ENCODE peak calls at places on chromosomes 1 and 21, in five cellular contexts. One of them, this sample, is unnamed.

GRCh38 chr1:206460846-206461426 is 9.3 kb upstream of the IKBKE start:
- DNase-seq in HepG2: no peak
- DNase-seq in HCT116: no peak
- DNase-seq in K562: no peak
- DNase-seq in H1: no peak
- DNase-seq in this sample: no peak

GRCh38 chr21:41536076-41536826 is 28.3 kb upstream of the TMPRSS2 start:
- DNase-seq in HepG2: no peak
- DNase-seq in HCT116: no peak
- DNase-seq in K562: no peak
- DNase-seq in H1: no peak
- DNase-seq in this sample: no peak

GRCh38 chr1:151416231-151416630 is 16.9 kb downstream of the PSMB4 start:
- DNase-seq in HepG2: no peak
- DNase-seq in HCT116: no peak
- DNase-seq in K562: no peak
- DNase-seq in H1: no peak
- DNase-seq in this sample: no peak

GRCh38 chr1:229557214-229557850 is 1.2 kb downstream of the ABCB10 start:
- DNase-seq in HepG2: peak
- DNase-seq in HCT116: no peak
- DNase-seq in K562: no peak
- DNase-seq in H1: no peak
- DNase-seq in this sample: no peak

GRCh38 chr1:62508187-62508758 is 71.4 kb downstream of the USP1 start:
- DNase-seq in HepG2: peak
- DNase-seq in HCT116: peak
- DNase-seq in K562: no peak
- DNase-seq in H1: no peak
- DNase-seq in this sample: no peak

GRCh38 chr1:23004112-23004511 is 11.5 kb downstream of the TEX46 start:
- DNase-seq in HepG2: no peak
- DNase-seq in HCT116: no peak
- DNase-seq in K562: no peak
- DNase-seq in H1: no peak
- DNase-seq in this sample: no peak

GRCh38 chr1:214989341-214989740 is 93.2 kb upstream of the KCNK2 start:
- DNase-seq in HepG2: no peak
- DNase-seq in HCT116: no peak
- DNase-seq in K562: no peak
- DNase-seq in H1: no peak
- DNase-seq in this sample: no peak

GRCh38 chr1:91015794-91016550 is 5.9 kb downstream of the ZNF644 start:
- DNase-seq in HepG2: peak
- DNase-seq in HCT116: no peak
- DNase-seq in K562: no peak
- DNase-seq in H1: no peak
- DNase-seq in this sample: no peak

GRCh38 chr1:204885288-204885711 is 14.6 kb downstream of the NFASC start:
- DNase-seq in HepG2: peak
- DNase-seq in HCT116: no peak
- DNase-seq in K562: no peak
- DNase-seq in H1: no peak
- DNase-seq in this sample: no peak

GRCh38 chr1:64129708-64130107 is 73.7 kb upstream of the UBE2U start:
- DNase-seq in HepG2: no peak
- DNase-seq in HCT116: no peak
- DNase-seq in K562: no peak
- DNase-seq in H1: no peak
- DNase-seq in this sample: no peak

GRCh38 chr1:19013826-19014548 is 57.5 kb upstream of the IFFO2 start:
- DNase-seq in HepG2: peak
- DNase-seq in HCT116: no peak
- DNase-seq in K562: no peak
- DNase-seq in H1: no peak
- DNase-seq in this sample: no peak
- TF ChIP-seq ATF3 in HepG2: peak
- TF ChIP-seq ATF3 in HCT116: no peak
- TF ChIP-seq ATF3 in K562: no peak
- TF ChIP-seq ATF3 in H1: no peak
- TF ChIP-seq ATF3 in this sample: no peak

DNA sequence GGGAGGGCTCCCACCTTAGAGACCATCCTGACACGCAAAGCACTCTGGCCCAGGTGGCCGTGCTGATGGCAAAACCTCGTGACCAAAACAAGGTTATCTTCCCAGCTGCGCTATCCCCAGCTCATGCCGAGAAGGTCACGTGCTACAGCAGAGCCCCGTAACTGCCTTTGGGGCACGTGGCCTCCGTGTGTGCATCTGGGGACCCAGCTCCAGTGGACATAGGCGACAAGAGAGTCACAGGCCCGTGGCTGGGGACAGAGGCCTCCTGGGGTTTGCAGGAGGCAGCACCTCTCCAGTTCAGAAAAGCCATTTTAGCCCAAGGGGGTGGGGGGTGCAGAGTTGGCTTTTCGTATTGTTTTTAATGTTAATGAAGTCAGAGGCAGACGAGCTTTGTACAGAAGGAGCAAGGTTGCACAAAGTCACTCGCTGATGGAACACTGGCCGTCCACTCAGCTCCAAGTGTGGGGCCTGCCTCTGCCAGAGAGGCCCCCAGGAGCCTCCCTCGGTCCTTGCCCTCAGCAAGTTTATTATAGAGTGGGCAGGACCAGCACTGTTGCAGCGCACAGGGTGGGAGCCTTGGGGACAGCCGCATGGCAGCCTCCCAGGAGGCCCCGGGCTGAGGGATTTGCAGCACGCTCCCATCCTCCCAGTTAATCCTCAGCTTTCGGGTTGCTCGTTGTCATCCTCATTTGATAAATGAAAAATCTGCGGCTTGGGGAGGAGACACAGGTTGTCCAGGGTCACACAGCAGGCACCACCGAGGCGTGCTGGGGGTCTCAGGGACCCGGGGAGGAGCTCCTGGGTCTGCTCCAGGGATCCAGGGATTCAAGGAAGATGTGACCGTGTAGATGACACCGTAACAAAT is 8.0 kb upstream of the PDE9A start:
- DNase-seq in HepG2: no peak
- DNase-seq in HCT116: no peak
- DNase-seq in K562: no peak
- DNase-seq in H1: no peak
- DNase-seq in this sample: no peak
- TF ChIP-seq ATF3 in HepG2: no peak
- TF ChIP-seq ATF3 in HCT116: no peak
- TF ChIP-seq ATF3 in K562: no peak
- TF ChIP-seq ATF3 in H1: no peak
- TF ChIP-seq ATF3 in this sample: no peak

GRCh38 chr21:39441502-39442475 is 3.8 kb downstream of the LCA5L start:
- DNase-seq in HepG2: peak
- DNase-seq in HCT116: peak
- DNase-seq in K562: peak
- DNase-seq in H1: no peak
- DNase-seq in this sample: peak
- TF ChIP-seq ATF3 in HepG2: no peak
- TF ChIP-seq ATF3 in HCT116: no peak
- TF ChIP-seq ATF3 in K562: no peak
- TF ChIP-seq ATF3 in H1: no peak
- TF ChIP-seq ATF3 in this sample: no peak

GRCh38 chr1:24769656-24770651 is 24.7 kb downstream of the CLIC4 start:
- DNase-seq in HepG2: no peak
- DNase-seq in HCT116: no peak
- DNase-seq in K562: no peak
- DNase-seq in H1: no peak
- DNase-seq in this sample: no peak
- TF ChIP-seq ATF3 in HepG2: no peak
- TF ChIP-seq ATF3 in HCT116: no peak
- TF ChIP-seq ATF3 in K562: no peak
- TF ChIP-seq ATF3 in H1: no peak
- TF ChIP-seq ATF3 in this sample: no peak

GRCh38 chr1:203475012-203475981 is at the start of gene PRELP:
- DNase-seq in HepG2: no peak
- DNase-seq in HCT116: no peak
- DNase-seq in K562: peak
- DNase-seq in H1: no peak
- DNase-seq in this sample: peak
- TF ChIP-seq ATF3 in HepG2: no peak
- TF ChIP-seq ATF3 in HCT116: no peak
- TF ChIP-seq ATF3 in K562: no peak
- TF ChIP-seq ATF3 in H1: no peak
- TF ChIP-seq ATF3 in this sample: no peak

This sample was measured in WTC11.